ENCODE peak calls at places on chromosomes 4 and X, in six cellular contexts. P is left ventricle myocardium inferior, B is upper lobe of right lung, C is colonic mucosa, N is lung, G is body of pancreas. U is an unnamed sample.

GRCh38 chr4:180688480-180688879 is 1554.7 kb upstream of the TENM3 start:
- DNase-seq in P (no peak), C (no peak), G (no peak), N (no peak), B (no peak), U (no peak)

GRCh38 chr4:23979534-23979933 is 89.7 kb upstream of the PPARGC1A start:
- DNase-seq in G (no peak), N (no peak), B (no peak), C (no peak), P (no peak), U (no peak)

GRCh38 chr4:89509708-89510269 is 202.2 kb upstream of the GPRIN3 start:
- DNase-seq in B (no peak), G (no peak), N (no peak), C (no peak), P (no peak), U (peak)

GRCh38 chrX:124736553-124737240 is 390.3 kb downstream of the SH2D1A start:
- DNase-seq in P (no peak), C (no peak), B (no peak), G (no peak), N (no peak), U (no peak)

GRCh38 chr4:100716416-100716815 is 198.6 kb upstream of the EMCN start:
- DNase-seq in G (no peak), N (no peak), B (no peak), P (no peak), C (no peak), U (no peak)

GRCh38 chrX:2703991-2704369 is 12.9 kb downstream of the CD99 start:
- DNase-seq in G (no peak), P (peak), C (peak), B (no peak), N (no peak), U (no peak)

GRCh38 chr4:58587856-58588255 is 1477.7 kb upstream of the IGFBP7 start:
- DNase-seq in B (no peak), G (no peak), C (no peak), N (no peak), P (no peak), U (no peak)

GRCh38 chr4:109611045-109611616 is 51.1 kb downstream of the MCUB start:
- DNase-seq in B (no peak), C (peak), N (no peak), P (no peak), G (no peak), U (no peak)

DNA sequence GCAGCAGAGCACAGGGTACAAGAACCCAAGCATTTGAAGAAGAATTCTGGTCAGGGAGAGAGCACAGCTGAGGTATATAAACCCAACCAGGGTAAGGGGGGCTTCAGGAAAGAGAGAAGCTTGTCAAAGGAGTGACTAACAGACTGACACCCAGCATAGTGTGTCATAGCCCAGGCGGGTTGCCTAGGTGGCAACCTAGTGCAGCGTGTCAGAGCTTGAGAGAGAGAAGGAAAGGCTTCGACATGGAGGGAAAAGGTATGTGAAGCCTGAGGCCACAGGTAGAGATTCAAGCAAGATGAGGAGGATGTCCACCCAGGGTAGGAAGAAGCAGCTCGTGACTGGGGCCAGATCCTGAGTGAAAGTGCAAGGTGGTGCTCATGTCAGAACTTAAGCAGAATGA is 8.5 kb upstream of the ANTXR2 start:
- DNase-seq in P (no peak), G (no peak), B (no peak), N (no peak), C (no peak), U (no peak)
- H3K4me3 ChIP-seq in P (no peak), G (no peak), B (no peak), N (no peak), C (no peak), U (no peak)

GRCh38 chr4:145868637-145869409 is 69.8 kb downstream of the ZNF827 start:
- DNase-seq in P (no peak), G (no peak), N (no peak), B (no peak), C (no peak), U (no peak)
- TF ChIP-seq CTCF in P (peak), G (no peak), N (no peak), B (peak), C (no peak), U (peak)

DNA sequence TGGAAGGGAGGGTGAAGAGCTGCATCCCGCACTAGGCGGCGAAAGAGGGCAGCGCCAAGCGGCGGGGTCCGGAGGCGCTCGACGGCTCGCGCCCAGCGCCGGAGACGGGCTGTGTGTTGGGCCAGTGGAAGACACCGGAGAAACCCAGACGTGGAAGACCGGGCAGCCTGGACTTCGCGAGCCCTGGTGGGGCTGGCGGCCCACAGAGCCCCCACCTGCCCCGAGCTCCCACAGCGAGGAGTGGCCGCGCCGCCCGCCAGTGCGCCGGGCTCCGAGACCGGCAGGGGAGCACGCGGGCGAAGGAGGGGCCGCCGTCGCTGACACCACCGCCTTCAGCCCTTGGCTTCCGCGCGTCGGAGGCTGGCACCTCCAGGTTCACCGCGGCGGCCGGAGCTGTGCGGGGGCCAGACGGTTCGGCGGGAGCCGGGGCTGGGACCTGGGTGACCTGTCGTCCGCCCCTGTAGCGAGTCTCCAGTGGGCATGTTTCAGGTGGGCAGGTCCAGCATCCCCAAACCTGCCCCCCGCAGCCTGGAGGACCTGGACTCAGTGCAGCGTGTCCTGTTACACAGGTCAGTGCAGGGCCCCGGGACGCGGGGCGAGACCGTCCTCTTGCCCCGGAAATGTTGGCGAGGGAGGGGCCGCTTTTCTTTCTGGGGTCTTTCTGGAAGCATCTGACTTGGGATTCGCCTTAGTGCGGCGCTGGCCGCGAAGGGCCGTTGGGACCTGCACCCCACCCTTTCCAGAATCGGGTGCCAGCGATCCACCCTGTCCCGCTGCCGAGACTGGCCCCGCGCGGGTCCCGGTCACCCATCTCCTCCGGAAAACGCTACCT is 9.6 kb upstream of the INTU start:
- DNase-seq in G (peak), P (peak), C (peak), N (no peak), B (peak), U (no peak)
- H3K4me3 ChIP-seq in G (peak), P (peak), C (peak), N (peak), B (peak), U (peak)

GRCh38 chrX:19544693-19545305 is 29.5 kb upstream of the MAP3K15 start:
- DNase-seq in G (peak), C (peak), P (no peak), B (no peak), N (peak), U (peak)
- TF ChIP-seq CTCF in G (peak), C (peak), P (peak), B (peak), N (peak), U (peak)

GRCh38 chr4:74426101-74426500 is 18.8 kb upstream of the AREG start:
- DNase-seq in P (no peak), B (no peak), N (no peak), G (no peak), C (no peak), U (no peak)
- H3K4me3 ChIP-seq in P (no peak), B (no peak), N (no peak), G (no peak), C (no peak), U (no peak)

GRCh38 chr4:70442474-70442873 is 29.5 kb upstream of the MUC7 start:
- DNase-seq in N (no peak), P (no peak), C (no peak), B (no peak), G (no peak), U (no peak)
- TF ChIP-seq CTCF in N (no peak), P (no peak), C (no peak), B (no peak), G (no peak), U (no peak)